ENCODE peak calls at places on chromosomes 4 and X, in nine cellular contexts. Q, G, X, L, T, P, N, S and V are unnamed samples.

GRCh38 chrX:111447298-111447697 is 35.3 kb upstream of the DCX start:
- DNase-seq in Q (no peak), G (peak; percentile 80), X (no peak), L (peak; percentile 6), T (peak; percentile 31), P (no peak), N (peak; percentile 30), S (peak; percentile 8), V (peak; percentile 81)

GRCh38 chrX:131901581-131901980 is 121.5 kb upstream of the STK26 start:
- DNase-seq in Q (no peak), G (no peak), X (no peak), L (no peak), T (no peak), P (no peak), N (no peak), S (no peak), V (no peak)

GRCh38 chr4:86670739-86671138 is 76.6 kb downstream of the PTPN13 start:
- DNase-seq in Q (no peak), G (no peak), X (no peak), L (no peak), T (no peak), P (peak; percentile 89), N (no peak), S (peak; percentile 91), V (no peak)

GRCh38 chr4:57077550-57078311 is 32.5 kb downstream of the IGFBP7 start:
- DNase-seq in Q (no peak), G (peak; percentile 72), X (no peak), L (no peak), T (no peak), P (peak; percentile 98), N (no peak), S (peak; percentile 98), V (no peak)

GRCh38 chr4:3518511-3518880 is 13.7 kb downstream of the LRPAP1 start:
- DNase-seq in Q (no peak), G (no peak), X (no peak), L (no peak), T (no peak), P (no peak), N (no peak), S (no peak), V (no peak)

GRCh38 chrX:14758029-14758491 is 114.8 kb downstream of the FANCB start:
- DNase-seq in Q (no peak), G (peak; percentile 40), X (no peak), L (no peak), T (no peak), P (no peak), N (no peak), S (no peak), V (no peak)

GRCh38 chr4:175469519-175469918 is 342.5 kb downstream of the GPM6A start:
- DNase-seq in Q (no peak), G (no peak), X (no peak), L (no peak), T (no peak), P (peak; percentile 24), N (no peak), S (peak; percentile 51), V (peak; percentile 16)

GRCh38 chr4:37604464-37604863 is 81.7 kb downstream of the RELL1 start:
- DNase-seq in Q (no peak), G (no peak), X (no peak), L (no peak), T (no peak), P (no peak), N (peak; percentile 4), S (peak; percentile 59), V (no peak)

GRCh38 chr4:24674279-24674678 is 89.9 kb upstream of the DHX15 start:
- DNase-seq in Q (no peak), G (no peak), X (no peak), L (no peak), T (no peak), P (no peak), N (no peak), S (no peak), V (no peak)

GRCh38 chr4:41613362-41613761 is 75.4 kb downstream of the LIMCH1 start:
- DNase-seq in Q (no peak), G (peak; percentile 67), X (peak; percentile 32), L (no peak), T (no peak), P (no peak), N (no peak), S (no peak), V (peak; percentile 45)

GRCh38 chr4:16532240-16532990 is 306.1 kb upstream of the TAPT1 start:
- DNase-seq in Q (no peak), G (no peak), X (peak; percentile 24), L (no peak), T (no peak), P (peak; percentile 62), N (no peak), S (peak; percentile 52), V (no peak)

GRCh38 chrX:21412883-21413282 is 38.7 kb downstream of the CNKSR2 start:
- DNase-seq in Q (no peak), G (no peak), X (no peak), L (no peak), T (no peak), P (peak; percentile 89), N (no peak), S (peak; percentile 62), V (no peak)

GRCh38 chr4:47002593-47002992 is 9.2 kb upstream of the GABRA4 start:
- DNase-seq in Q (no peak), G (no peak), X (no peak), L (no peak), T (no peak), P (peak; percentile 28), N (no peak), S (no peak), V (no peak)

GRCh38 chr4:59175588-59175987 is 2024.5 kb upstream of the ADGRL3 start:
- DNase-seq in Q (no peak), G (no peak), X (no peak), L (no peak), T (no peak), P (no peak), N (no peak), S (no peak), V (no peak)

GRCh38 chr4:6268650-6269399 is 825 bp upstream of the WFS1 start:
- DNase-seq in Q (no peak), G (no peak), X (no peak), L (no peak), T (no peak), P (no peak), N (no peak), S (no peak), V (no peak)

GRCh38 chr4:123939621-123940020 is 543.0 kb downstream of the SPRY1 start:
- DNase-seq in Q (no peak), G (no peak), X (no peak), L (no peak), T (no peak), P (peak; percentile 71), N (no peak), S (peak; percentile 74), V (no peak)

GRCh38 chr4:155972098-155972497 is 18.4 kb upstream of the CTSO start:
- DNase-seq in Q (no peak), G (peak; percentile 59), X (peak; percentile 26), L (no peak), T (peak; percentile 40), P (no peak), N (peak; percentile 74), S (no peak), V (peak; percentile 53)

GRCh38 chrX:47723689-47724088 is 64.7 kb upstream of the UXT start:
- DNase-seq in Q (no peak), G (peak; percentile 77), X (no peak), L (peak; percentile 10), T (no peak), P (no peak), N (peak; percentile 2), S (no peak), V (peak; percentile 15)
- TF ChIP-seq CTCF in Q (no peak), G (peak; percentile 73), X (no peak), L (peak; percentile 7), T (no peak), P (no peak), N (peak; percentile 11), S (no peak), V (peak; percentile 28)

GRCh38 chr4:65580551-65580950 is 89.7 kb downstream of the EPHA5 start:
- DNase-seq in Q (no peak), G (no peak), X (no peak), L (no peak), T (no peak), P (no peak), N (no peak), S (peak; percentile 10), V (peak; percentile 22)
- TF ChIP-seq CTCF in Q (no peak), G (peak; percentile 51), X (no peak), L (no peak), T (no peak), P (peak; percentile 45), N (no peak), S (no peak), V (peak; percentile 49)

DNA sequence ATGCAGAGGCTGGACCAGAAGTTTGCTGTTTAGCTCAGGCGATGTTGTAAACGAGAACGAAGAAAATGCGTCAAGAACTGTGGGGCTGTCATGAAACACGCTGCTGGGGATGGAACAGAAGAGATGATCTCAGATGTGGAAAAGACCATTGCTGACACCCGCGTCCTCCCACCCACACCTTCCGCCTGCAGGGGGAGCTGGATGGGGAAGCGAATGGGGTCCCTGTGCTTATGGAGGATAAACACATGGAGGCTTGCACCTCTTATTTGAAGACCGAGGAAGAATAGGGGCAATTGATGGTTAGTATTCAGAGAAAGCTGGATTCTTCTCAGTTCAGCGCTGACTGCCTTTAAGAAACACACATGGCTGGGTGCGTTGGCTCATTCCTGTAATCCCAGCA is 63.9 kb downstream of the GPR143 start:
- DNase-seq in Q (no peak), G (peak; percentile 52), X (no peak), L (no peak), T (no peak), P (no peak), N (no peak), S (no peak), V (no peak)
- TF ChIP-seq CTCF in Q (no peak), G (peak; percentile 43), X (no peak), L (no peak), T (no peak), P (no peak), N (no peak), S (no peak), V (no peak)

GRCh38 chrX:115946059-115946458 is 224.5 kb upstream of the AGTR2 start:
- DNase-seq in Q (no peak), G (no peak), X (no peak), L (no peak), T (no peak), P (no peak), N (no peak), S (no peak), V (no peak)

GRCh38 chrX:115948018-115948923 is 222.3 kb upstream of the AGTR2 start:
- DNase-seq in Q (no peak), G (peak; percentile 44), X (no peak), L (no peak), T (no peak), P (no peak), N (no peak), S (no peak), V (peak; percentile 6)

GRCh38 chrX:115952417-115953092 is 218.0 kb upstream of the AGTR2 start:
- DNase-seq in Q (no peak), G (no peak), X (peak; percentile 24), L (no peak), T (no peak), P (no peak), N (no peak), S (no peak), V (peak; percentile 13)

GRCh38 chrX:115949900-115950822 is 220.4 kb upstream of the AGTR2 start:
- DNase-seq in Q (no peak), G (peak; percentile 86), X (no peak), L (no peak), T (no peak), P (no peak), N (no peak), S (no peak), V (peak; percentile 64)
- TF ChIP-seq CTCF in Q (no peak), G (peak; percentile 71), X (peak; percentile 13), L (no peak), T (no peak), P (no peak), N (no peak), S (no peak), V (peak; percentile 52)